ENCODE peak calls at places on chromosomes 12 and 14, in five cellular contexts. I, P, X, A and Y are unnamed samples.

GRCh38 chr14:64549805-64550538 is at the start of gene PPP1R36:
- DNase-seq in P (peak; percentile 32), X (no peak), A (no peak), I (peak; percentile 31), Y (no peak)

GRCh38 chr14:70009961-70010360 is 130.7 kb downstream of the SMOC1 start:
- DNase-seq in A (no peak), I (no peak), X (no peak), P (no peak), Y (no peak)

GRCh38 chr14:58646479-58646878 is 8.7 kb downstream of the DACT1 start:
- DNase-seq in I (no peak), A (no peak), P (no peak), X (no peak), Y (no peak)

GRCh38 chr12:116955382-116956021 is 44.8 kb downstream of the FBXW8 start:
- DNase-seq in I (peak; percentile 51), P (no peak), A (no peak), X (no peak), Y (peak; percentile 42)

GRCh38 chr12:31845613-31846321 is 113.4 kb upstream of the RESF1 start:
- DNase-seq in A (no peak), X (no peak), I (no peak), P (no peak), Y (peak; percentile 37)

GRCh38 chr14:93962701-93963601 is 13.4 kb downstream of the ASB2 start:
- DNase-seq in P (no peak), A (no peak), X (peak; percentile 40), I (peak; percentile 45), Y (no peak)

GRCh38 chr14:81256289-81256960 is 35.7 kb upstream of the GTF2A1 start:
- DNase-seq in I (no peak), X (no peak), A (no peak), P (no peak), Y (no peak)

GRCh38 chr14:103284574-103285467 is 49.2 kb upstream of the EIF5 start:
- DNase-seq in I (no peak), X (no peak), A (no peak), P (no peak), Y (peak; percentile 41)

GRCh38 chr12:92624236-92624635 is 78.6 kb upstream of the PLEKHG7 start:
- DNase-seq in P (no peak), A (peak; percentile 51), I (peak; percentile 39), X (no peak), Y (no peak)

GRCh38 chr14:75373616-75374015 is 54.2 kb upstream of the JDP2 start:
- DNase-seq in X (no peak), P (no peak), A (no peak), I (no peak), Y (no peak)

GRCh38 chr14:81423504-81423903 is 23.4 kb upstream of the STON2 start:
- DNase-seq in I (no peak), X (no peak), P (no peak), A (no peak), Y (no peak)

GRCh38 chr12:18998343-18999270 is 130.9 kb upstream of the PLEKHA5 start:
- DNase-seq in X (no peak), P (no peak), I (peak; percentile 43), A (peak; percentile 59), Y (peak; percentile 73)

GRCh38 chr14:21917699-21918436 is 244.2 kb upstream of the OR4E1 start:
- DNase-seq in P (peak; percentile 68), A (peak; percentile 91), I (peak; percentile 64), X (peak; percentile 2), Y (peak; percentile 62)

GRCh38 chr12:25717552-25717951 is 164.5 kb upstream of the LMNTD1 start:
- DNase-seq in I (no peak), P (no peak), A (no peak), X (no peak), Y (no peak)

DNA sequence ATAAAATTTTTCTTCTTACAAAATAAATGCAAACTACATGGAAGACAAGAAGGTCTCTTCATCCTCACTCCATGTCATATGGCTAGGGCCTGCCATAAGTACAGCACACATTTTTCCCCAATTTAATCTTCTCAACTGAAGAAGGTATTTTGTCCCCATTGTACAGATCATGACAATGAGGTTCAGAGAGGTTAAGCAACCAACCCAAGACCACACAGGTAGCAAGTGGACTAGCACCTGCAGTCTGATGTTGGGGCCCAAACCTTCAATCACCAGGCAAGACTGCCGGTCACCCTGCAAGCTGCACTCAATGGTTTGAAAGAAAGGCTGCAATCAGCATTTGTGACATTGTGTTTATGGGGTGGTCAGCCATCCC is 6.5 kb upstream of the MEG3 start:
- DNase-seq in P (no peak), X (no peak), I (no peak), A (no peak), Y (no peak)
- H3K4me1 ChIP-seq in P (peaks cover 13% of the 10 kb centered on the region), X (no peaks in the 10 kb centered on the region), I (no peaks in the 10 kb centered on the region), A (peaks cover 9% of the 10 kb centered on the region), Y (no peaks in the 10 kb centered on the region)

GRCh38 chr14:68247281-68247680 is 427.7 kb downstream of the RAD51B start:
- DNase-seq in A (peak; percentile 53), I (no peak), X (no peak), P (no peak), Y (no peak)
- H3K4me1 ChIP-seq in A (peaks cover 53% of the 10 kb centered on the region), I (peaks cover 71% of the 10 kb centered on the region), X (peaks cover 4% of the 10 kb centered on the region), P (peaks cover 72% of the 10 kb centered on the region), Y (peaks cover 73% of the 10 kb centered on the region)

GRCh38 chr12:4286228-4286627 is 12.7 kb downstream of the CCND2 start:
- DNase-seq in A (no peak), I (no peak), X (no peak), P (no peak), Y (no peak)
- H3K4me1 ChIP-seq in A (no peaks in the 10 kb centered on the region), I (peaks cover 37% of the 10 kb centered on the region), X (peaks cover 29% of the 10 kb centered on the region), P (peaks cover 20% of the 10 kb centered on the region), Y (peaks cover 23% of the 10 kb centered on the region)

GRCh38 chr14:24144451-24144850 is 2.0 kb downstream of the PSME2 start:
- DNase-seq in I (no peak), A (no peak), X (no peak), P (no peak), Y (no peak)

GRCh38 chr14:24141030-24141880 is at the start of gene EMC9:
- DNase-seq in I (peak; percentile 100), X (peak; percentile 99), A (peak; percentile 100), P (peak; percentile 100), Y (peak; percentile 100)

GRCh38 chr14:24145219-24145618 is 1.2 kb downstream of the PSME2 start:
- DNase-seq in A (no peak), P (no peak), I (no peak), X (no peak), Y (no peak)

GRCh38 chr14:24145700-24146621 is at the start of gene PSME2:
- DNase-seq in I (no peak), A (peak; percentile 7), P (no peak), X (no peak), Y (peak; percentile 6)

GRCh38 chr14:24143511-24143910 is 2.1 kb upstream of the EMC9 start:
- DNase-seq in A (no peak), I (no peak), X (no peak), P (no peak), Y (no peak)
- H3K4me1 ChIP-seq in A (peaks cover 24% of the 10 kb centered on the region), I (peaks cover 33% of the 10 kb centered on the region), X (peaks cover 36% of the 10 kb centered on the region), P (peaks cover 17% of the 10 kb centered on the region), Y (peaks cover 19% of the 10 kb centered on the region)

GRCh38 chr12:122874081-122874480 is 21.8 kb downstream of the VPS37B start:
- DNase-seq in A (no peak), I (no peak), P (peak; percentile 61), X (no peak), Y (peak; percentile 58)
- H3K4me1 ChIP-seq in A (peaks cover 32% of the 10 kb centered on the region), I (peaks cover 23% of the 10 kb centered on the region), P (peaks cover 34% of the 10 kb centered on the region), X (peaks cover 55% of the 10 kb centered on the region), Y (peaks cover 37% of the 10 kb centered on the region)